ENCODE peak calls at places on chromosomes 4 and X, in eight cellular contexts. Z is A549, D is neuronal stem cell, B is HFFc6, N is NCI-H1417, F is upper lobe of right lung, M is GM12865, O is trophoblast cell. P is an unnamed sample.

GRCh38 chr4:140557831-140558435 is 10.8 kb downstream of the UCP1 start:
- DNase-seq in O (no peak), M (no peak), B (no peak), F (no peak), N (no peak), Z (no peak), D (no peak), P (no peak)

GRCh38 chrX:101287402-101287801 is 3.7 kb downstream of the TAF7L start:
- DNase-seq in O (peak), M (peak), B (peak), Z (peak), D (peak), F (no peak), N (peak), P (peak)

GRCh38 chrX:109463729-109464128 is 18.2 kb downstream of the GUCY2F start:
- DNase-seq in B (no peak), D (no peak), O (peak), F (no peak), N (no peak), Z (no peak), M (no peak), P (no peak)

GRCh38 chr4:105966046-105966445 is 70.8 kb downstream of the NPNT start:
- DNase-seq in D (no peak), M (no peak), F (no peak), Z (no peak), B (peak), N (no peak), O (peak), P (no peak)

GRCh38 chr4:76830612-76831474 is 67.1 kb downstream of the SOWAHB start:
- DNase-seq in D (peak), M (no peak), N (no peak), F (no peak), O (peak), Z (peak), B (peak), P (no peak)

GRCh38 chrX:39504850-39505259 is 592.9 kb downstream of the BCOR start:
- DNase-seq in N (no peak), D (no peak), Z (no peak), B (no peak), M (no peak), O (no peak), F (no peak), P (no peak)

GRCh38 chr4:54186371-54186770 is 42.7 kb upstream of the PDGFRA start:
- DNase-seq in F (no peak), N (no peak), B (no peak), Z (no peak), O (peak), D (no peak), M (no peak), P (no peak)

GRCh38 chr4:107719211-107719926 is 665 bp downstream of the PAPSS1 start:
- DNase-seq in F (no peak), O (peak), D (no peak), B (peak), N (peak), Z (no peak), M (peak), P (peak)

GRCh38 chr4:177287298-177287697 is 22.4 kb upstream of the NEIL3 start:
- DNase-seq in F (no peak), N (no peak), D (no peak), O (no peak), B (no peak), Z (no peak), M (no peak), P (no peak)

GRCh38 chrX:68503830-68504229 is 5.0 kb downstream of the YIPF6 start:
- DNase-seq in Z (no peak), N (no peak), M (no peak), B (no peak), F (no peak), D (no peak), O (peak), P (no peak)

GRCh38 chr4:183471960-183472708 is 27.7 kb downstream of the CDKN2AIP start:
- DNase-seq in N (peak), B (peak), M (peak), F (peak), D (peak), O (peak), Z (peak), P (peak)

GRCh38 chr4:77074961-77075855 is 581 bp downstream of the CCNI start:
- DNase-seq in F (peak), N (peak), B (peak), D (peak), Z (no peak), M (peak), O (peak), P (peak)

GRCh38 chrX:2498781-2499302 is 1.9 kb downstream of the DHRSX start:
- DNase-seq in M (no peak), Z (peak), F (peak), O (peak), N (no peak), D (no peak), B (peak), P (no peak)

GRCh38 chr4:53809816-53810215 is 218.5 kb upstream of the LNX1 start:
- DNase-seq in M (no peak), D (no peak), N (no peak), F (no peak), Z (no peak), O (no peak), B (no peak), P (no peak)

GRCh38 chr4:59818656-59819055 is 1381.5 kb upstream of the ADGRL3 start:
- DNase-seq in D (no peak), B (no peak), M (peak), N (no peak), Z (peak), F (no peak), O (peak), P (peak)

GRCh38 chr4:168835880-168836454 is 174.1 kb downstream of the CBR4 start:
- DNase-seq in B (no peak), F (no peak), Z (no peak), N (no peak), M (no peak), D (no peak), O (no peak), P (no peak)

GRCh38 chr4:134935320-134935719 is 733.7 kb upstream of the PABPC4L start:
- DNase-seq in F (no peak), O (peak), D (peak), B (peak), N (no peak), Z (peak), M (peak), P (peak)

GRCh38 chr4:173958445-173958844 is 325.0 kb downstream of the FBXO8 start:
- DNase-seq in M (no peak), F (no peak), B (no peak), N (no peak), O (no peak), D (no peak), Z (no peak), P (peak)

GRCh38 chr4:22987861-22988260 is 295.1 kb downstream of the GBA3 start:
- DNase-seq in B (no peak), Z (no peak), M (no peak), D (no peak), O (no peak), N (no peak), F (no peak), P (no peak)

GRCh38 chr4:182874946-182875345 is 42.2 kb downstream of the DCTD start:
- DNase-seq in F (no peak), O (no peak), D (no peak), B (no peak), Z (no peak), N (no peak), M (no peak), P (no peak)

GRCh38 chr4:163548481-163549243 is 54.2 kb downstream of the TMA16 start:
- DNase-seq in N (peak), O (peak), F (no peak), B (peak), D (peak), M (peak), Z (peak), P (peak)

GRCh38 chr4:40316782-40317635 is 18.1 kb upstream of the CHRNA9 start:
- DNase-seq in N (no peak), O (peak), D (peak), F (no peak), Z (no peak), M (peak), B (peak), P (peak)

GRCh38 chr4:153067376-153067775 is 131.3 kb downstream of the FHDC1 start:
- DNase-seq in D (no peak), N (no peak), F (no peak), O (no peak), B (peak), Z (no peak), M (no peak), P (no peak)